ENCODE peak calls at places on chromosomes 2 and 18, in six cellular contexts. H is GM12878, N is GM12891, U is H1, W is HepG2, A is K562. C is an unnamed sample.

GRCh38 chr2:38376683-38377500 is at the start of gene ATL2:
- DNase-seq in U (peak), A (peak), N (peak), H (peak), W (peak), C (peak)

GRCh38 chr2:121969155-121969554 is 213.7 kb downstream of the TSN start:
- DNase-seq in W (no peak), H (no peak), A (no peak), U (no peak), N (no peak), C (no peak)

GRCh38 chr2:13901526-13901925 is 731.0 kb upstream of the LRATD1 start:
- DNase-seq in U (no peak), W (peak), H (no peak), N (no peak), A (no peak), C (no peak)

GRCh38 chr18:25594351-25594750 is 242.4 kb upstream of the ZNF521 start:
- DNase-seq in H (no peak), N (no peak), W (no peak), U (no peak), A (no peak), C (no peak)

GRCh38 chr18:70156886-70157285 is 48.6 kb downstream of the RTTN start:
- DNase-seq in A (no peak), H (no peak), W (no peak), N (no peak), U (no peak), C (no peak)

GRCh38 chr2:192195548-192196418 is 1.1 kb upstream of the TMEFF2 start:
- DNase-seq in W (no peak), H (no peak), U (no peak), N (no peak), A (no peak), C (no peak)

GRCh38 chr18:44098551-44099098 is 582.1 kb upstream of the SETBP1 start:
- DNase-seq in W (no peak), U (peak), N (no peak), H (no peak), A (no peak), C (no peak)

GRCh38 chr2:224324604-224325003 is 77.3 kb downstream of the FAM124B start:
- DNase-seq in N (no peak), A (no peak), H (no peak), W (no peak), U (no peak), C (no peak)

GRCh38 chr18:77323640-77324370 is 74.2 kb downstream of the GALR1 start:
- DNase-seq in H (no peak), U (no peak), A (no peak), N (no peak), W (no peak), C (no peak)

GRCh38 chr2:160918909-160919503 is 241.2 kb upstream of the TANK start:
- DNase-seq in U (peak), N (no peak), A (peak), H (no peak), W (peak), C (no peak)

GRCh38 chr2:218975060-218975777 is 9.8 kb downstream of the FEV start:
- DNase-seq in W (no peak), U (no peak), N (no peak), A (no peak), H (no peak), C (no peak)

GRCh38 chr18:62863629-62864028 is 148.3 kb downstream of the PHLPP1 start:
- DNase-seq in N (no peak), W (no peak), A (peak), U (no peak), H (no peak), C (no peak)

DNA sequence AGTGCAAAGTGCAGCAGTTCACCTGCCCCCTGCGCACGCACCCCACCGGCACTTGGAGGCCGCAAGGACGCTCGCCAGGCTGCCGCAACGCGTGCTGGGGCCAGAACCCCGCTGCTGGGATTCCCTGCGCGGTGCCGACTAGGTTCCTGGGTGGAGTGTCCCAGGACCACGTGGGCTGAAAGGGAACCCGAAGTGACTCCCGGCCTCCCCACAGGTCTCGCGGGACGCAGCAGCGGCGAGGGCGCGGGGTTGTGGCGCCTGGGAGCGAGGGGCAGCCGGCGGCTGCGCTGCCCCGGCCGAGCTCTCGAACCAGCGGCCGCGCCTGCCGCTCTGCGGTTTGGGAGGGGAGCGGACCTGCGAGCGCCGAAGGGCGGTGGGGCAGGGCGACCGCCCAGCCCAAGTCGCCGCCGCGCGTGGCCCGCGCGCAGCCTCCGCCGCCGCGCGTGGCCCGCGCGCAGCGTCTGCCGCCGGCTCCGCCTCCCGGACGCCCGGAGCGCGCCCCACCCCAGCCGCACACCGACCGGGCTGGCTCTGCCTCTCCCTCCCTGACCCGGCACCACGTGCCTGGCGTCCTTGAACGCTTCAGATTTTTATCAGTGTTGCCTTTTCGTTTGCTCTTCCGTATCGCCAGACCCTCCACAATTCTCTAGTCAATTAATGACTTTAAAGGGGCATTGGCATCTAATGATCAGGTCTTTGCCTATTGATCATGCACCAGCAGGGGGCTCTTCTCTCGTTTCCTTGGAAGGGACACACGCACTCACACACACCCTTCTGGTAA is at the start of gene FTCDNL1:
- DNase-seq in A (peak), U (no peak), H (peak), W (peak), N (peak), C (peak)
- TF ChIP-seq POLR2A in A (peak), U (peak), H (peak), W (peak), N (no peak), C (peak)

DNA sequence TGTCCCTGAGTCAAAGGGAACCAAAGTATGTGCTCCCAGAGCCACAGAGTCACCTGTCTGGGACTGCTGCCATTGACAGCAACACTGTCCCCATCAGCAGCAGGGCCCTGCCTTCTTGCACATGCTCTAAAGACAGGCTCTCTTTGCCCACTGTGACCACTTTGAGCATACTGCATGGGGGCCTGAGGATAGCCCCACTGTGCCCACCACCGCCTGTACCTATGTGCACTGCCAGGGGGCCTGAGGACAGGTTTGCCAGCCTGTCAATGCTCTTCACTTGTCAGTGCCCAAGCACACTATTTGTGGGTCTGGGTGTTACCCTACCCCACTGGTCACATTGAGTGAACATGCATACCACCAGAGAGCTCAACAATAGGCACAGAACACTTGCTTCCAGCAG is 1137.0 kb upstream of the FANCL start:
- DNase-seq in H (no peak), A (no peak), W (no peak), N (no peak), U (no peak), C (no peak)
- TF ChIP-seq TAF1 in H (no peak), A (no peak), W (no peak), N (no peak), U (no peak), C (no peak)

GRCh38 chr2:105398522-105399206 is at the start of gene FHL2:
- DNase-seq in W (peak), A (peak), N (peak), H (no peak), U (peak), C (peak)
- TF ChIP-seq POLR2A in W (peak), A (peak), N (no peak), H (no peak), U (peak), C (no peak)

GRCh38 chr2:20371656-20372055 is 21.0 kb upstream of the PUM2 start:
- DNase-seq in W (no peak), N (no peak), H (no peak), A (no peak), U (no peak), C (no peak)
- TF ChIP-seq TAF1 in W (no peak), N (no peak), H (no peak), A (no peak), U (no peak), C (no peak)

GRCh38 chr2:25939257-25939668 is 43.0 kb downstream of the KIF3C start:
- DNase-seq in N (no peak), A (no peak), U (no peak), W (no peak), H (no peak), C (no peak)
- TF ChIP-seq POLR2A in N (no peak), A (no peak), U (no peak), W (no peak), H (no peak), C (no peak)

GRCh38 chr2:2291500-2292260 is 39.4 kb downstream of the MYT1L start:
- DNase-seq in H (no peak), A (no peak), W (no peak), U (peak), N (no peak), C (no peak)
- TF ChIP-seq TAF1 in H (no peak), A (no peak), W (no peak), U (no peak), N (no peak), C (no peak)

DNA sequence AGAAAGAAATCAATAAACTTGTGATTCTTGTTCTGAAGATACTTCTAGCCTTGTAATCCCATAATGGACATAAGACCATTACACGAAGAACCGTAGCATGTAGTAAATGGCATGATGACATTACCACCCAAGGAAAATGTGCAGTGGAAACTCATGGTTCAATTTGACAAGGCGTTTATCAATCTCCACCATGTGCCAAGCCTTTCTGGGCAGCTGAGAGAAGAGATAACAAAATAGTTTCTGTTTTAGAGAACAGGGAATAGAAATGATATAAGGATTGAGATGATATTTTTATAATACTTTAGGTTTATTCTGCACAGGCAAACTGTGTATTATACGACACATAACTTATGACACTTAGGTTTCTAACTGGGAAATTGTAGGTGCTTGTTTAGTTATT is 19.2 kb downstream of the ABI2 start:
- DNase-seq in W (no peak), H (no peak), U (no peak), A (peak), N (no peak), C (no peak)
- TF ChIP-seq POLR2A in W (no peak), H (no peak), U (no peak), A (no peak), N (no peak), C (no peak)

GRCh38 chr18:34120294-34120693 is 104.4 kb downstream of the NOL4 start:
- DNase-seq in H (no peak), W (no peak), A (no peak), N (no peak), U (no peak), C (no peak)
- TF ChIP-seq TAF1 in H (no peak), W (no peak), A (no peak), N (no peak), U (no peak), C (no peak)

GRCh38 chr2:127069003-127069402 is 38.0 kb downstream of the BIN1 start:
- DNase-seq in U (no peak), H (no peak), A (no peak), N (no peak), W (no peak), C (no peak)
- TF ChIP-seq POLR2A in U (no peak), H (no peak), A (no peak), N (no peak), W (no peak), C (no peak)